ENCODE peak calls at places on chromosomes 12 and 14, in four cellular contexts. One of them, this sample, is unnamed.

GRCh38 chr12:26691234-26691970 is 141.6 kb downstream of the ITPR2 start:
- DNase-seq in effector memory CD8-positive, alpha-beta T cell: no peak
- DNase-seq in cardiac fibroblast: peak; percentile 98
- DNase-seq in HFF-Myc: peak; percentile 89
- DNase-seq in this sample: peak; percentile 72

GRCh38 chr12:5073838-5074237 is 30.2 kb downstream of the KCNA5 start:
- DNase-seq in effector memory CD8-positive, alpha-beta T cell: no peak
- DNase-seq in cardiac fibroblast: peak; percentile 18
- DNase-seq in HFF-Myc: no peak
- DNase-seq in this sample: no peak

GRCh38 chr12:52029686-52030085 is 21.6 kb upstream of the NR4A1 start:
- DNase-seq in effector memory CD8-positive, alpha-beta T cell: no peak
- DNase-seq in cardiac fibroblast: no peak
- DNase-seq in HFF-Myc: no peak
- DNase-seq in this sample: peak; percentile 62

GRCh38 chr12:92064420-92064819 is 81.2 kb downstream of the BTG1 start:
- DNase-seq in effector memory CD8-positive, alpha-beta T cell: no peak
- DNase-seq in cardiac fibroblast: no peak
- DNase-seq in HFF-Myc: no peak
- DNase-seq in this sample: no peak

GRCh38 chr12:123035841-123036240 is 55.4 kb downstream of the ARL6IP4 start:
- DNase-seq in effector memory CD8-positive, alpha-beta T cell: no peak
- DNase-seq in cardiac fibroblast: no peak
- DNase-seq in HFF-Myc: no peak
- DNase-seq in this sample: no peak

GRCh38 chr14:77965919-77966435 is 166.1 kb downstream of the ADCK1 start:
- DNase-seq in effector memory CD8-positive, alpha-beta T cell: no peak
- DNase-seq in cardiac fibroblast: peak; percentile 42
- DNase-seq in HFF-Myc: no peak
- DNase-seq in this sample: peak; percentile 9

GRCh38 chr12:86264451-86265328 is 8.5 kb upstream of the MGAT4C start:
- DNase-seq in effector memory CD8-positive, alpha-beta T cell: no peak
- DNase-seq in cardiac fibroblast: no peak
- DNase-seq in HFF-Myc: no peak
- DNase-seq in this sample: no peak

GRCh38 chr14:90381999-90382451 is 14.8 kb upstream of the CALM1 start:
- DNase-seq in effector memory CD8-positive, alpha-beta T cell: no peak
- DNase-seq in cardiac fibroblast: no peak
- DNase-seq in HFF-Myc: no peak
- DNase-seq in this sample: no peak

GRCh38 chr12:20404576-20405346 is 36.4 kb downstream of the PDE3A start:
- DNase-seq in effector memory CD8-positive, alpha-beta T cell: no peak
- DNase-seq in cardiac fibroblast: peak; percentile 74
- DNase-seq in HFF-Myc: peak; percentile 6
- DNase-seq in this sample: no peak

GRCh38 chr12:131242741-131243496 is 289.2 kb downstream of the ADGRD1 start:
- DNase-seq in effector memory CD8-positive, alpha-beta T cell: no peak
- DNase-seq in cardiac fibroblast: no peak
- DNase-seq in HFF-Myc: no peak
- DNase-seq in this sample: no peak

GRCh38 chr14:36477266-36477665 is 42.8 kb downstream of the NKX2-1 start:
- DNase-seq in effector memory CD8-positive, alpha-beta T cell: no peak
- DNase-seq in cardiac fibroblast: no peak
- DNase-seq in HFF-Myc: no peak
- DNase-seq in this sample: no peak

GRCh38 chr14:58362798-58363412 is 32.8 kb upstream of the TOMM20L start:
- DNase-seq in effector memory CD8-positive, alpha-beta T cell: no peak
- DNase-seq in cardiac fibroblast: peak; percentile 45
- DNase-seq in HFF-Myc: peak; percentile 9
- DNase-seq in this sample: peak; percentile 4

GRCh38 chr12:27549801-27550652 is 26.0 kb downstream of the PPFIBP1 start:
- DNase-seq in effector memory CD8-positive, alpha-beta T cell: no peak
- DNase-seq in cardiac fibroblast: peak; percentile 99
- DNase-seq in HFF-Myc: peak; percentile 77
- DNase-seq in this sample: peak; percentile 94

GRCh38 chr14:51957950-51958349 is 31.4 kb upstream of the RTRAF start:
- DNase-seq in effector memory CD8-positive, alpha-beta T cell: no peak
- DNase-seq in cardiac fibroblast: peak; percentile 90
- DNase-seq in HFF-Myc: no peak
- DNase-seq in this sample: peak; percentile 54

GRCh38 chr14:24139272-24139934 is 2.0 kb downstream of the EMC9 start:
- DNase-seq in effector memory CD8-positive, alpha-beta T cell: no peak
- DNase-seq in cardiac fibroblast: no peak
- DNase-seq in HFF-Myc: no peak
- DNase-seq in this sample: no peak

This sample was measured in fibroblast of gingiva.